ENCODE peak calls at places on chromosome 14, in seven cellular contexts. One of them, this sample, is unnamed.

GRCh38 chr14:23865502-23865901 is 88.1 kb upstream of the DHRS4 start:
- DNase-seq in GM12891: no peak
- DNase-seq in GM12878: no peak
- DNase-seq in H1: no peak
- DNase-seq in SK-N-SH: no peak
- DNase-seq in K562: no peak
- DNase-seq in HepG2: no peak
- DNase-seq in this sample: no peak

GRCh38 chr14:100609941-100610391 is 22.7 kb upstream of the BEGAIN start:
- DNase-seq in GM12891: no peak
- DNase-seq in GM12878: no peak
- DNase-seq in H1: no peak
- DNase-seq in SK-N-SH: peak; percentile 24
- DNase-seq in K562: no peak
- DNase-seq in HepG2: no peak
- DNase-seq in this sample: no peak

GRCh38 chr14:101808020-101808641 is 46.6 kb downstream of the PPP2R5C start:
- DNase-seq in GM12891: no peak
- DNase-seq in GM12878: no peak
- DNase-seq in H1: peak; percentile 39
- DNase-seq in SK-N-SH: peak; percentile 60
- DNase-seq in K562: peak; percentile 55
- DNase-seq in HepG2: peak; percentile 24
- DNase-seq in this sample: no peak

GRCh38 chr14:100072783-100073346 is 7.6 kb downstream of the EVL start:
- DNase-seq in GM12891: no peak
- DNase-seq in GM12878: no peak
- DNase-seq in H1: no peak
- DNase-seq in SK-N-SH: no peak
- DNase-seq in K562: peak; percentile 31
- DNase-seq in HepG2: no peak
- DNase-seq in this sample: no peak

GRCh38 chr14:56150018-56150417 is 31.8 kb downstream of the PELI2 start:
- DNase-seq in GM12891: no peak
- DNase-seq in GM12878: no peak
- DNase-seq in H1: no peak
- DNase-seq in SK-N-SH: no peak
- DNase-seq in K562: no peak
- DNase-seq in HepG2: no peak
- DNase-seq in this sample: no peak

GRCh38 chr14:71539660-71540285 is 392.5 kb upstream of the RGS6 start:
- DNase-seq in GM12891: no peak
- DNase-seq in GM12878: no peak
- DNase-seq in H1: no peak
- DNase-seq in SK-N-SH: peak; percentile 42
- DNase-seq in K562: no peak
- DNase-seq in HepG2: no peak
- DNase-seq in this sample: no peak

GRCh38 chr14:99879401-99880295 is 86.4 kb downstream of the EML1 start:
- DNase-seq in GM12891: no peak
- DNase-seq in GM12878: no peak
- DNase-seq in H1: no peak
- DNase-seq in SK-N-SH: no peak
- DNase-seq in K562: no peak
- DNase-seq in HepG2: no peak
- DNase-seq in this sample: no peak

GRCh38 chr14:95098984-95099599 is 58.2 kb downstream of the DICER1 start:
- DNase-seq in GM12891: no peak
- DNase-seq in GM12878: no peak
- DNase-seq in H1: peak; percentile 31
- DNase-seq in SK-N-SH: peak; percentile 45
- DNase-seq in K562: peak; percentile 30
- DNase-seq in HepG2: peak; percentile 22
- DNase-seq in this sample: no peak

GRCh38 chr14:90733139-90733808 is 83.0 kb downstream of the TTC7B start:
- DNase-seq in GM12891: no peak
- DNase-seq in GM12878: no peak
- DNase-seq in H1: no peak
- DNase-seq in SK-N-SH: no peak
- DNase-seq in K562: no peak
- DNase-seq in HepG2: no peak
- DNase-seq in this sample: no peak
- TF ChIP-seq TAF1 in GM12891: no peak
- TF ChIP-seq TAF1 in GM12878: no peak
- TF ChIP-seq TAF1 in H1: no peak
- TF ChIP-seq TAF1 in SK-N-SH: no peak
- TF ChIP-seq TAF1 in K562: no peak
- TF ChIP-seq TAF1 in HepG2: no peak
- TF ChIP-seq TAF1 in this sample: no peak

GRCh38 chr14:68451676-68452387 is 341.0 kb downstream of the ZFP36L1 start:
- DNase-seq in GM12891: no peak
- DNase-seq in GM12878: no peak
- DNase-seq in H1: no peak
- DNase-seq in SK-N-SH: no peak
- DNase-seq in K562: no peak
- DNase-seq in HepG2: no peak
- DNase-seq in this sample: no peak
- TF ChIP-seq TAF1 in GM12891: no peak
- TF ChIP-seq TAF1 in GM12878: no peak
- TF ChIP-seq TAF1 in H1: no peak
- TF ChIP-seq TAF1 in SK-N-SH: no peak
- TF ChIP-seq TAF1 in K562: no peak
- TF ChIP-seq TAF1 in HepG2: no peak
- TF ChIP-seq TAF1 in this sample: no peak

DNA sequence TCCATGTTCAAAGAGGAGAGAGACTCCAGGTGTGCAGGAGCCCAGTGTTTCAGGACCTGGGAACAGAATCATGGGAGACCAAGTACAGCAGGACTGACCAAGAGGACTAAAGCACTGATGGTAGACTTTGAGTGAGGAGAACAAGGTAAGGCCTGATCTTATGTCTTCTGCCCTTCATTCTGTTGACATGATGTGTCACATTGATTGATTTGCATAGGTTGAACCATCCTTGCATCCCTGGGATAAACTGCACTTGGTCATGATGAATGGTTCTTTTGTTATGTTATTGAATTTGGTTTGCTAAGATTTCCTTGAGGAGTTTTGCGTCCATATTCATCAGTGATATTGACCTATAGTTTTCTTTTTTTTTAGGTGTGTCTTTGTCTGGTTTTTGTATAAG is 497.0 kb downstream of the TMEM121 start:
- DNase-seq in GM12891: no peak
- DNase-seq in GM12878: no peak
- DNase-seq in H1: no peak
- DNase-seq in SK-N-SH: no peak
- DNase-seq in K562: no peak
- DNase-seq in HepG2: no peak
- DNase-seq in this sample: no peak
- TF ChIP-seq TAF1 in GM12891: no peak
- TF ChIP-seq TAF1 in GM12878: no peak
- TF ChIP-seq TAF1 in H1: no peak
- TF ChIP-seq TAF1 in SK-N-SH: no peak
- TF ChIP-seq TAF1 in K562: no peak
- TF ChIP-seq TAF1 in HepG2: no peak
- TF ChIP-seq TAF1 in this sample: no peak

DNA sequence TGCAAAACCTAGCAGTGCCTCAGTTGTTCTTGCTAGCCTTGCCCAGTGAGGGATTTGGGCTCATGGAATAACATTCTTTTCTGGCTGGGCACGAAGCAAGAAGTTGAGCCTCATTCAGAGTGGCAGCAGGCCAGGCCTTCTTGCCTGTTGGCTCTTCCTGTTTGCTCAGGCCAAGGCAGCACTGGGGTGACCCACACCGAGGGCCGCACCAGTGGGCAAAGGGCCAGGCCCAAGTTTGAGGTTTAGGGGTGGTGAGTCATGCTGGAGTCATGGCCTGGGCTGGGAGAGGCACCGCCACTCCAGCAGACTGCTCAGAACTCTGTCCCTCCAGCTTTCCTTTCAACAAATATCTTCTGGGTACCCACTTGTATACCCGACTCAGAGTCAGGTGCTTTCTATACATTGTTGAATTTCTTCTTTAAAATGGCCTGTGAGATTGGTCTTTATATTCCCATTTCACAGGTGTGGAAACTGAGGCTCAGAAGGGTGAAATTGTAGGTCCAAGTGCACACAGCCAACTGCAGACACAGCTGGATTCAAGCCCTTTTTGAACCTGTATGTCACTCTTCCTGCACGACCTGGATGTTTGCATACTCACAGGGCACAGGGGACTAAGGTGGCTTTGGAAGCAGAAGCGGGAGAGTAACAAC is 279.4 kb downstream of the FOXN3 start:
- DNase-seq in GM12891: no peak
- DNase-seq in GM12878: no peak
- DNase-seq in H1: no peak
- DNase-seq in SK-N-SH: peak; percentile 29
- DNase-seq in K562: peak; percentile 10
- DNase-seq in HepG2: peak; percentile 45
- DNase-seq in this sample: no peak
- TF ChIP-seq TAF1 in GM12891: no peak
- TF ChIP-seq TAF1 in GM12878: no peak
- TF ChIP-seq TAF1 in H1: no peak
- TF ChIP-seq TAF1 in SK-N-SH: no peak
- TF ChIP-seq TAF1 in K562: no peak
- TF ChIP-seq TAF1 in HepG2: no peak
- TF ChIP-seq TAF1 in this sample: no peak

GRCh38 chr14:91017011-91017410 is 43.4 kb downstream of the RPS6KA5 start:
- DNase-seq in GM12891: no peak
- DNase-seq in GM12878: no peak
- DNase-seq in H1: no peak
- DNase-seq in SK-N-SH: no peak
- DNase-seq in K562: no peak
- DNase-seq in HepG2: no peak
- DNase-seq in this sample: no peak
- TF ChIP-seq TAF1 in GM12891: no peak
- TF ChIP-seq TAF1 in GM12878: no peak
- TF ChIP-seq TAF1 in H1: no peak
- TF ChIP-seq TAF1 in SK-N-SH: no peak
- TF ChIP-seq TAF1 in K562: no peak
- TF ChIP-seq TAF1 in HepG2: no peak
- TF ChIP-seq TAF1 in this sample: no peak

DNA sequence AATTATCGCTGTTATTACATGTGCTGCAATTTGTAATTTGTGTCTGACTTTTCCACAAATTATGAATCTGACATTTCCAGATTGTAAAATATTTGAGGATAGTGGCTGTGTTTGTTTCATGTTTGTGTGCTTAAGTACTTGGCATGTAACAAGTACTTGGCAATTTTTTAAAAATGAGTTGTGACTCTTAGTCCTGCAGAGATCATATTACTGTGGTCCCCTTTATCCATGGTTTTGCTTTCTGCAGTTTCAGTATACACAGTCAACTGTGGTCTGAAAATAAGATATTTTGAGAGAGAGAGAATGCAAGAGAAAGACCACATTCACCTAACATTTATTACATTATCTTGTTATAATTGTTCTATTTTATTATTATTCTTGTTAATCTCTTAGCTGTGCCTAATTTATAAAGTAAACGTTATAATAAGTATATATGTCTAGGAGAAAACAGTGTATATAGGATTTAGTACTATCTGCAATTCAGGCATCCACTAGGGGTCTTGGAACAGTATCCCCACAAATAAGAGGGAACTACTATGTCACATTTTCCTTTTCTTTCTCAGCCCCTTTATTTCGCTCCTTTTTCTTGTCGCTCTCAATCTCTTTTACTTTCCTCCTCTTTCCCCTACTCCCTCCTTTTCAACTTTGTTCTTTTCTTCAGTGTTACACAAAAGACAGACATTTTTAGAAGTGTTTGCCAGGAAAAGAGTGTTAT is 176.1 kb downstream of the FUT8 start:
- DNase-seq in GM12891: no peak
- DNase-seq in GM12878: no peak
- DNase-seq in H1: no peak
- DNase-seq in SK-N-SH: no peak
- DNase-seq in K562: no peak
- DNase-seq in HepG2: no peak
- DNase-seq in this sample: no peak
- TF ChIP-seq TAF1 in GM12891: no peak
- TF ChIP-seq TAF1 in GM12878: no peak
- TF ChIP-seq TAF1 in H1: no peak
- TF ChIP-seq TAF1 in SK-N-SH: no peak
- TF ChIP-seq TAF1 in K562: no peak
- TF ChIP-seq TAF1 in HepG2: no peak
- TF ChIP-seq TAF1 in this sample: no peak

This sample was measured in GM12892.